ENCODE peak calls at places on chromosomes 3 and 15, in six cellular contexts. O is activated CD8-positive, alpha-beta memory T cell treated with anti-CD3 and anti-CD28 coated beads, Interleukin-2, amount 10 ng/mL, durations not matched to agents 7 days and 5 days; H is substantia nigra; C is germinal center; T is CD4-positive, alpha-beta T cell; A is endothelial cell. L is an unnamed sample.

GRCh38 chr3:193563999-193564398 is 9.3 kb upstream of the ATP13A4 start:
- DNase-seq in H (no peak), A (peak), C (no peak), T (no peak), O (no peak), L (peak)

GRCh38 chr3:147184794-147185193 is 221.5 kb downstream of the ZIC4 start:
- DNase-seq in O (no peak), T (no peak), C (no peak), H (no peak), A (no peak), L (no peak)

GRCh38 chr15:67836477-67836876 is 3.4 kb downstream of the RNU6-1 start:
- DNase-seq in C (peak), A (peak), T (peak), O (peak), H (no peak), L (peak)

GRCh38 chr15:93245616-93246122 is 156.7 kb upstream of the RGMA start:
- DNase-seq in A (no peak), H (no peak), C (no peak), O (no peak), T (no peak), L (no peak)

GRCh38 chr3:52233108-52233591 is 5.8 kb downstream of the TWF2 start:
- DNase-seq in A (no peak), O (no peak), C (no peak), H (no peak), T (no peak), L (no peak)

GRCh38 chr3:8460815-8461482 is 40.7 kb upstream of the LMCD1 start:
- DNase-seq in A (no peak), H (no peak), C (no peak), T (no peak), O (no peak), L (no peak)

GRCh38 chr15:65663521-65663920 is 41.8 kb downstream of the SLC24A1 start:
- DNase-seq in A (no peak), C (peak), T (no peak), H (no peak), O (no peak), L (no peak)

GRCh38 chr15:69607101-69607500 is 154.5 kb downstream of the RPLP1 start:
- DNase-seq in T (no peak), C (no peak), H (no peak), O (no peak), A (no peak), L (peak)

GRCh38 chr3:37992271-37993066 is 1.9 kb downstream of the VILL start:
- DNase-seq in H (no peak), T (no peak), C (no peak), A (no peak), O (no peak), L (no peak)

L was measured in cerebellar cortex.